ENCODE peak calls at places on chromosomes 3 and 15, in nine cellular contexts. Y is WTC11, V is H1, G is A549, L is GM12878, D is HCT116, I is K562, X is endothelial cell of umbilical vein, F is SK-N-SH. U is an unnamed sample.
A peak's percentile ranks its signal among the peaks of the same experiment; 100 is the strongest.

GRCh38 chr15:41891226-41891625 is 2.6 kb downstream of the SPTBN5 start:
- DNase-seq in X (no peak), Y (no peak), G (no peak), L (no peak), D (no peak), I (no peak), V (no peak), F (no peak), U (no peak)

GRCh38 chr15:77464129-77464865 is 43.6 kb downstream of the HMG20A start:
- DNase-seq in F (no peak), G (peak; percentile 24), Y (no peak), X (no peak), I (no peak), L (no peak), D (no peak), V (no peak), U (no peak)

GRCh38 chr3:153029350-153029749 is 132.7 kb upstream of the RAP2B start:
- DNase-seq in L (no peak), G (no peak), X (peak; percentile 24), V (no peak), D (no peak), F (no peak), Y (no peak), I (peak; percentile 42), U (no peak)

GRCh38 chr3:101119535-101119934 is 126.3 kb upstream of the ABI3BP start:
- DNase-seq in F (no peak), I (no peak), V (no peak), X (no peak), D (no peak), G (peak; percentile 7), Y (no peak), L (no peak), U (no peak)

GRCh38 chr3:37608061-37608702 is 253.5 kb upstream of the CTDSPL start:
- DNase-seq in V (no peak), D (no peak), G (peak; percentile 72), Y (no peak), X (no peak), I (no peak), F (no peak), L (no peak), U (peak; percentile 43)

GRCh38 chr15:29698030-29698701 is 124.1 kb downstream of the TJP1 start:
- DNase-seq in D (peak; percentile 68), X (peak; percentile 90), L (no peak), V (no peak), Y (no peak), I (no peak), F (no peak), G (peak; percentile 96), U (peak; percentile 61)

GRCh38 chr3:69352305-69353087 is 33.4 kb downstream of the FRMD4B start:
- DNase-seq in F (no peak), L (no peak), D (no peak), X (peak; percentile 86), Y (no peak), I (no peak), V (no peak), G (no peak), U (no peak)

GRCh38 chr3:97984061-97984460 is 11.8 kb upstream of the RIOX2 start:
- DNase-seq in I (no peak), D (no peak), L (no peak), G (no peak), Y (no peak), F (no peak), V (no peak), X (no peak), U (no peak)

GRCh38 chr15:48695835-48696573 is 50.5 kb upstream of the FBN1 start:
- DNase-seq in G (no peak), D (no peak), Y (no peak), F (no peak), L (no peak), X (peak; percentile 6), V (no peak), I (peak; percentile 43), U (no peak)

GRCh38 chr15:31265090-31265870 is 61.4 kb upstream of the KLF13 start:
- DNase-seq in D (no peak), V (peak; percentile 44), I (no peak), X (no peak), Y (peak; percentile 6), L (no peak), F (no peak), G (no peak), U (peak; percentile 79)

GRCh38 chr15:79296583-79296982 is 14.1 kb downstream of the ANKRD34C start:
- DNase-seq in V (no peak), Y (no peak), L (no peak), D (peak; percentile 13), G (peak; percentile 36), X (no peak), F (no peak), I (no peak), U (no peak)

GRCh38 chr3:101414121-101414520 is 93.7 kb upstream of the IMPG2 start:
- DNase-seq in D (no peak), I (no peak), V (no peak), X (no peak), F (no peak), Y (no peak), G (no peak), L (no peak), U (no peak)

GRCh38 chr3:154701055-154701454 is 271.1 kb upstream of the GPR149 start:
- DNase-seq in X (no peak), G (no peak), I (no peak), V (no peak), Y (no peak), D (no peak), F (no peak), L (no peak), U (no peak)

GRCh38 chr3:154095832-154096421 is 25.3 kb upstream of the ARHGEF26 start:
- DNase-seq in F (no peak), L (no peak), V (no peak), I (no peak), X (peak; percentile 42), Y (no peak), D (peak; percentile 12), G (peak; percentile 42), U (peak; percentile 12)

DNA sequence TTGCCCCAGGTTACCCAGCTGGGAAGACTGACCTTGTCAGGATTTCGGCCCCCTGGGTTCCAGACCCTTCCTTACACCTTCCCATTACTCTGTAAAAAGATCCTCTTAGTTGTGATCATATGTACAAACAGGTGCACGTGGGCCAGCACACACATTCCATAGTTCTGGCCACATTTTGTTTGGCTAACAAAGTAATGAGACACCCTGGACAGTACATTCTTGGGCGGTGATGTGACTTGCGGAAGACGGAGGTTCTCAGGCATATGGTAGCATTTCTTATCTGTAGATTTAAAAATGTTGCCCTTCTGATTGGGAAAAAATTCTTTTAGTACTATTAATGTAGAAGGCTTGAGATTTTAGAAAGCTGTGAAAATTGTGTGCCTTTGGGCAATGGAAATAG is 205.6 kb upstream of the UBE2E1 start:
- DNase-seq in F (no peak), I (no peak), G (peak; percentile 52), X (no peak), L (no peak), V (peak; percentile 36), D (no peak), Y (no peak), U (no peak)
- TF ChIP-seq MAX in F (peak; percentile 95), I (no peak), G (peak; percentile 61), X (no peak), L (no peak), V (no peak), D (no peak), Y (no peak), U (no peak)

DNA sequence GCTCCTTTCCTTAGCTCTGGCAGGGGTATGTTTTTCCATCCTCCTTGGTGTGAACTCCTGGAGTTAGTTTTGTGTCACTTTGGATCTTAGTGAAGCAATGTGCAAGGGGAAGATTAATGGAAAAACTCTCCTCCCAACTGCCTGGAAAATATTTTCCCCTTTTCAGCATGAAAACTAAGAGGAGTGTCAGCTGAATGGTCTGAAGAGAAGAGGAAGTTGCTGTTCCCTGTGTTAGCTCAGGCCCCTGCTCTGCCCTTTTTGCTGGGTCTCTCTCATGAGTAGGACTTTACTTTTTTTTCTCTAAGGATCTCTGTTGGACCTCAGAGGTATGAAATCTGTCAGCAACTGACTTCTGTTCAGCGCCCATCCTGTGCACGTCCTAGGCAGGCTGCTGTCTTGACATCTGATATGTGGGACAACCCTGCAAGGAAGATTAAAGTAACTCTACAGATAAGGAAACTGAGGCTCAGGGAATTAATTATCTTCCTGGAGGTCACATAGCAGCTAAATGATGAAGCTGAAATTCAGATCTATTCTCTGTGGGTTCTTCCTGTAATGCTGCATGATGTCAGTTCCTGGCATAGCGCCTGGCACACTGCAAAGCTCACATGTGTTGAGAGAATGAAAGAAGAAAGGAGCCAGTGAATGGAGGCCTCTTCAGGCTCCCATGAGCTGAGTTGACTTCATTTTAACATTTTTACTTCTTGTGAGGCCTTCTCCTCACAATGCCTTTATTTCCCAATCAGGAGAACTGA is 109.6 kb upstream of the GALNT15 start:
- DNase-seq in F (no peak), X (peak; percentile 67), G (peak; percentile 51), D (no peak), L (no peak), V (no peak), I (no peak), Y (no peak), U (peak; percentile 12)
- TF ChIP-seq MAX in F (peak; percentile 91), X (no peak), G (no peak), D (no peak), L (no peak), V (no peak), I (no peak), Y (no peak), U (no peak)

DNA sequence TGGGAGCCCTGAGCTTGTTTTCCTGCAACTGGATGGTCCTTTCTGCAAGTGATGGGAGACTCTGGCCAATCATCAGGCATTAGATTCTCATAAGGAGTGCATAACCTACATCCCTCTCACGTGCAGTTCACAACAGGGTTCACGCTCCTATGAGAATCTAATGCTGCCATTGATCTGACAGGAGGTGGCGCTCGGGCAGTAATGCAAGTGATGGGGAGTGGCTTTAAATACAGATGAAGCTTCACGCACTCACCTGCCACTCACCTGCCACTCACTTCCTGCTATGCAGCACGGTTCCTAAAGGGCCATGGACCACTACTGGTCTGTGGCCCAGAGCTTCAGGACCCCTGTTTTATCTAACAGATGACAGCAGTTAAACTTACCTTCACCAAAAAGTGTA is 21.4 kb downstream of the CSNK1G1 start:
- DNase-seq in D (peak; percentile 51), Y (peak; percentile 42), L (no peak), X (no peak), V (no peak), F (no peak), I (no peak), G (peak; percentile 44), U (no peak)
- TF ChIP-seq MAX in D (no peak), Y (no peak), L (no peak), X (no peak), V (no peak), F (no peak), I (no peak), G (no peak), U (no peak)

DNA sequence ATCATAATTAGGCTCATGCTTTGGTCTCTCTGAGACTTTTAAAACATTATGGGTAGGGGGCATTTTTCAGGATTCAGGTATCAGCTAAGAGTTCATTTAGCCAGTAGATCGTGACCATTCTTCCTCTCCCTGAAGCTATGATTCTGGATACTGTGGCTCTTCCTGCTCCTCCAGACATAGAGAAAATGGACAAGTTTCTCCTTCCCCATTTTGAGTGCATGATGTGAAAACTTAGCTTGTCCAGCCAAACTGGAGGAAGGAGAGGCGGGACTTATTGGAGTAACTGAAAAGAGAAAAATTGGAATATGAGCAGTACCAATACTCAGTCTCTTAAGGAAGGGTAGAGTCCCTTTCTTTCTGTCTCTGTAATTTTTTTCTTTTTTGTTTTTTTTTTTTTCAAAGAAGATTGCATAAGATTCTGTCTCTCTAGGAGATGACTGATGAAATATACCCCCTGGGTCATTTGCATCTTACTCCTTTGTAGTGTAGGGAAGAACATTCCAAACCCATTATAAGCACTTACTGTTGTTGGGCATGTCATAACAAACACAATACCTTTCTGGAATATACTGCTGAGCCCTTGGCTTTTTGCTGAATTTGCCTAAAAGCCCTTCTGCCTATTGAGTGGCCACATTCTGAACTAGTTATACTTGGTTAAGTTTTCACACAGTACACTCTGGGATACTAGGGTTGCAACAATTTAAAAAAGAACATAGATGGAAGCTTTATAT is 498.1 kb upstream of the TPRG1 start:
- DNase-seq in D (no peak), Y (no peak), F (no peak), V (no peak), G (peak; percentile 23), L (no peak), X (no peak), I (no peak), U (no peak)
- TF ChIP-seq MAX in D (no peak), Y (no peak), F (no peak), V (no peak), G (no peak), L (no peak), X (no peak), I (no peak), U (no peak)

U was measured in HepG2.